ENCODE peak calls at places on chromosomes 11 and 22, in six cellular contexts. V is ovary, L is K562, X is mammary epithelial cell, H is esophagus squamous epithelium, E is heart left ventricle. K is an unnamed sample.
A peak's percentile ranks its signal among the peaks of the same experiment; 100 is the strongest.

GRCh38 chr11:25794804-25795203 is 537.1 kb upstream of the ANO3 start:
- DNase-seq in V (no peak), L (no peak), X (no peak), H (no peak), E (no peak), K (no peak)

GRCh38 chr22:19287076-19287724 is 4.3 kb downstream of the CLTCL1 start:
- DNase-seq in V (no peak), L (no peak), X (peak; percentile 96), H (no peak), E (no peak), K (no peak)

GRCh38 chr11:78424334-78425270 is 7.0 kb upstream of the GAB2 start:
- DNase-seq in V (no peak), L (no peak), X (no peak), H (no peak), E (no peak), K (no peak)

GRCh38 chr11:7437706-7438105 is 47.6 kb upstream of the OLFML1 start:
- DNase-seq in V (no peak), L (no peak), X (peak; percentile 6), H (no peak), E (no peak), K (no peak)

GRCh38 chr11:64275031-64275800 is 9.2 kb downstream of the BAD start:
- DNase-seq in V (no peak), L (no peak), X (no peak), H (no peak), E (peak; percentile 37), K (no peak)

GRCh38 chr22:27985323-27986275 is 66.5 kb upstream of the PITPNB start:
- DNase-seq in V (no peak), L (no peak), X (no peak), H (no peak), E (peak; percentile 35), K (no peak)

GRCh38 chr22:38953577-38954413 is 3.6 kb upstream of the APOBEC3A start:
- DNase-seq in V (no peak), L (no peak), X (peak; percentile 77), H (no peak), E (no peak), K (no peak)

GRCh38 chr11:67117667-67118058 is 1.4 kb upstream of the KDM2A start:
- DNase-seq in V (peak; percentile 35), L (no peak), X (no peak), H (no peak), E (peak; percentile 69), K (peak; percentile 60)

GRCh38 chr11:120413480-120413879 is 77.3 kb downstream of the ARHGEF12 start:
- DNase-seq in V (no peak), L (no peak), X (peak; percentile 72), H (no peak), E (no peak), K (no peak)

GRCh38 chr22:40023226-40023925 is 28.6 kb downstream of the FAM83F start:
- DNase-seq in V (no peak), L (no peak), X (no peak), H (no peak), E (no peak), K (no peak)

GRCh38 chr11:66330931-66331330 is 5.3 kb downstream of the RIN1 start:
- DNase-seq in V (no peak), L (no peak), X (no peak), H (no peak), E (peak; percentile 48), K (no peak)

GRCh38 chr11:86060544-86060943 is 8.3 kb downstream of the PICALM start:
- DNase-seq in V (no peak), L (no peak), X (no peak), H (no peak), E (no peak), K (no peak)

GRCh38 chr22:38353701-38354100 is 36.5 kb upstream of the CSNK1E start:
- DNase-seq in V (no peak), L (no peak), X (no peak), H (no peak), E (no peak), K (no peak)

GRCh38 chr11:121740902-121741301 is 288.1 kb upstream of the SORL1-AS1 start:
- DNase-seq in V (no peak), L (no peak), X (no peak), H (no peak), E (no peak), K (no peak)

GRCh38 chr22:38246692-38247091 is 26.1 kb downstream of the TMEM184B start:
- DNase-seq in V (no peak), L (no peak), X (no peak), H (no peak), E (peak; percentile 77), K (no peak)

GRCh38 chr11:64876226-64876750 is 2.1 kb downstream of the EHD1 start:
- DNase-seq in V (no peak), L (no peak), X (no peak), H (no peak), E (no peak), K (peak; percentile 57)

GRCh38 chr11:63839508-63840355 is 822 bp downstream of the MARK2 start:
- DNase-seq in V (peak; percentile 37), L (no peak), X (peak; percentile 23), H (no peak), E (peak; percentile 77), K (peak; percentile 60)

GRCh38 chr11:83628622-83629347 is 342.6 kb upstream of the CCDC90B start:
- DNase-seq in V (no peak), L (no peak), X (no peak), H (no peak), E (no peak), K (no peak)

GRCh38 chr22:41425704-41426365 is 20.8 kb downstream of the TOB2 start:
- DNase-seq in V (no peak), L (no peak), X (peak; percentile 28), H (no peak), E (no peak), K (no peak)

GRCh38 chr11:96061730-96062524 is 138.0 kb upstream of the MTMR2 start:
- DNase-seq in V (no peak), L (no peak), X (peak; percentile 44), H (no peak), E (no peak), K (no peak)

GRCh38 chr22:11253000-11253511 is 4274.9 kb upstream of the OR11H1 start:
- DNase-seq in V (peak; percentile 6), L (no peak), X (no peak), H (no peak), E (peak; percentile 49), K (peak; percentile 39)

GRCh38 chr11:125768256-125769046 is 10.2 kb downstream of the PATE2 start:
- DNase-seq in V (no peak), L (no peak), X (no peak), H (no peak), E (no peak), K (no peak)

GRCh38 chr11:93718057-93718563 is 23.2 kb downstream of the TAF1D start:
- DNase-seq in V (no peak), L (peak; percentile 80), X (no peak), H (no peak), E (no peak), K (no peak)

GRCh38 chr22:49243965-49244364 is 583.7 kb downstream of the BRD1 start:
- DNase-seq in V (no peak), L (no peak), X (no peak), H (no peak), E (no peak), K (peak; percentile 18)

GRCh38 chr11:30935861-30936260 is 349.7 kb upstream of the MPPED2 start:
- DNase-seq in V (no peak), L (no peak), X (peak; percentile 29), H (no peak), E (no peak), K (no peak)

GRCh38 chr11:133907841-133908241 is 48.9 kb downstream of the IGSF9B start:
- DNase-seq in V (no peak), L (no peak), X (no peak), H (no peak), E (peak; percentile 50), K (no peak)

GRCh38 chr11:133785795-133786194 is 59.5 kb downstream of the SPATA19 start:
- DNase-seq in V (no peak), L (no peak), X (no peak), H (no peak), E (no peak), K (no peak)

GRCh38 chr11:114259551-114259983 is 36.6 kb upstream of the NNMT start:
- DNase-seq in V (no peak), L (no peak), X (no peak), H (no peak), E (no peak), K (no peak)

GRCh38 chr22:32796865-32797573 is 4.5 kb upstream of the TIMP3 start:
- DNase-seq in V (peak; percentile 44), L (peak; percentile 63), X (peak; percentile 48), H (no peak), E (peak; percentile 87), K (peak; percentile 67)
- H3K27ac ChIP-seq in V (no peak overlapping the region), L (no peak overlapping the region), X (no peak overlapping the region), H (peak overlapping the region; percentile 30), E (peak overlapping the region; percentile 11), K (no peak overlapping the region)

GRCh38 chr22:22245256-22245909 is 797 bp downstream of the VPREB1 start:
- DNase-seq in V (no peak), L (peak; percentile 15), X (no peak), H (no peak), E (no peak), K (no peak)

GRCh38 chr22:22248878-22249277 is 4.3 kb downstream of the VPREB1 start:
- DNase-seq in V (no peak), L (peak; percentile 16), X (no peak), H (no peak), E (no peak), K (no peak)

GRCh38 chr22:22244337-22245250 is at the start of gene VPREB1:
- DNase-seq in V (no peak), L (peak; percentile 9), X (no peak), H (no peak), E (no peak), K (no peak)

GRCh38 chr22:22246706-22247105 is 2.1 kb downstream of the VPREB1 start:
- DNase-seq in V (no peak), L (peak; percentile 11), X (no peak), H (no peak), E (no peak), K (no peak)

DNA sequence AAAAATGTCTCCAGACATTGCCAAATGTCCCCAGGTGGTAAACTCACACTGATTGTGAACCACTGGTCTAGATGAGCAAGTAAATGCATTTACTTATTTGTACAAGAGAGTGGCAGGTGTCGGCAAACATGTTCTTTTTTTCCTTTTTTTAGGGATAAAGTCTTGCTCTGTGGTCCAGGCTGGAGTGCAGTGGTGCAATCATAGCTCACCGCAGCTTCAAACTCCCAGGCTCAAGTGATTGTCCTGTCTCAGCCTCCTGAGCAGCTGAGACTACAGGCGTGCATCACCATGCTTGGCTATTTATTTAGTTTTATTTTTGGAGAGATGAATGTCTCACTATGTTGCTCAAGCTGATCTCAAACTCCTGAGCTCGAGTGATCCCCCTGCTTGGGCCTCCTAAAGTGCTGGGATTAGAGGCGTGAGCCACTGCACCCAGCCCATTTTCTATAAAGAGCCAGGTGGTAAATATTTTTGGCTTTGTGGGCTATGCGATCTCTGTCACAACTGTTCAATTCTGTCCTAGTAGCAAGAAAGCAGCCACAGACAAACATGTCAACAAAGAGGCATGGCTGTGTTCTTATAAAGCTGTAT is 1.4 kb downstream of the VPREB1 start:
- DNase-seq in V (no peak), L (no peak), X (no peak), H (no peak), E (no peak), K (no peak)
- H3K4me3 ChIP-seq in V (no peak overlapping the region), L (no peak overlapping the region), X (no peak overlapping the region), H (no peak overlapping the region), E (no peak overlapping the region), K (no peak overlapping the region)

GRCh38 chr22:23696326-23696851 is 5.6 kb downstream of the RGL4 start:
- DNase-seq in V (no peak), L (no peak), X (no peak), H (peak; percentile 25), E (no peak), K (no peak)
- TF ChIP-seq CTCF in V (no peak), L (no peak), X (no peak), H (no peak), E (no peak), K (no peak)

GRCh38 chr11:117547911-117548310 is 220.3 kb downstream of the CEP164 start:
- DNase-seq in V (no peak), L (no peak), X (no peak), H (no peak), E (peak; percentile 20), K (no peak)
- H3K27ac ChIP-seq in V (no peak overlapping the region), L (no peak overlapping the region), X (no peak overlapping the region), H (no peak overlapping the region), E (no peak overlapping the region), K (no peak overlapping the region)

K was measured in right lobe of liver.